ENCODE peak calls at places on chromosome 16, in four cellular contexts. U is K562, D is keratinocyte, N is IMR-90. W is an unnamed sample.

GRCh38 chr16:12084436-12084835 is 107.9 kb downstream of the SNX29 start:
- DNase-seq in U (no peak), D (no peak), N (no peak), W (no peak)

GRCh38 chr16:72066747-72067146 is 3.7 kb downstream of the HPR start:
- DNase-seq in U (peak; percentile 48), D (no peak), N (peak; percentile 64), W (peak; percentile 39)

GRCh38 chr16:17205279-17206139 is 265.3 kb downstream of the XYLT1 start:
- DNase-seq in U (no peak), D (no peak), N (peak; percentile 87), W (no peak)

GRCh38 chr16:85557976-85558589 is 55.0 kb upstream of the GSE1 start:
- DNase-seq in U (no peak), D (no peak), N (no peak), W (no peak)

GRCh38 chr16:3215601-3216262 is 19.2 kb downstream of the ZNF200 start:
- DNase-seq in U (no peak), D (no peak), N (no peak), W (no peak)

GRCh38 chr16:74778646-74779045 is 4.0 kb upstream of the FA2H start:
- DNase-seq in U (no peak), D (no peak), N (no peak), W (no peak)

GRCh38 chr16:1129106-1129960 is 23.6 kb upstream of the CACNA1H start:
- DNase-seq in U (no peak), D (no peak), N (no peak), W (no peak)

GRCh38 chr16:89057738-89058137 is 35.9 kb upstream of the ACSF3 start:
- DNase-seq in U (no peak), D (no peak), N (no peak), W (no peak)

GRCh38 chr16:81650982-81651562 is 128.0 kb upstream of the PLCG2 start:
- DNase-seq in U (peak; percentile 66), D (no peak), N (no peak), W (no peak)

GRCh38 chr16:53080345-53081031 is 25.7 kb downstream of the CHD9 start:
- DNase-seq in U (no peak), D (peak; percentile 60), N (peak; percentile 89), W (peak; percentile 80)

GRCh38 chr16:27999687-28000086 is 63.8 kb downstream of the GSG1L start:
- DNase-seq in U (peak; percentile 38), D (no peak), N (peak; percentile 12), W (no peak)

GRCh38 chr16:85361441-85362118 is 249.3 kb upstream of the CIBAR2 start:
- DNase-seq in U (peak; percentile 56), D (no peak), N (no peak), W (no peak)

GRCh38 chr16:28975158-28975603 is 603 bp downstream of the SPNS1 start:
- DNase-seq in U (peak; percentile 35), D (no peak), N (no peak), W (no peak)

GRCh38 chr16:58128181-58128631 is 975 bp downstream of the CFAP20 start:
- DNase-seq in U (no peak), D (no peak), N (no peak), W (no peak)

GRCh38 chr16:88468289-88469129 is 15.4 kb downstream of the ZFPM1 start:
- DNase-seq in U (peak; percentile 89), D (no peak), N (peak; percentile 19), W (peak; percentile 16)

GRCh38 chr16:68711421-68712139 is 25.5 kb upstream of the CDH1 start:
- DNase-seq in U (peak; percentile 3), D (no peak), N (no peak), W (no peak)

GRCh38 chr16:17414421-17414820 is 56.3 kb downstream of the XYLT1 start:
- DNase-seq in U (no peak), D (no peak), N (no peak), W (no peak)

GRCh38 chr16:88400186-88400585 is 17.4 kb downstream of the ZNF469 start:
- DNase-seq in U (no peak), D (no peak), N (no peak), W (no peak)

GRCh38 chr16:11604783-11605563 is 18.3 kb upstream of the LITAF start:
- DNase-seq in U (no peak), D (no peak), N (peak; percentile 85), W (peak; percentile 9)

GRCh38 chr16:28063047-28063521 is 430 bp downstream of the GSG1L start:
- DNase-seq in U (no peak), D (no peak), N (peak; percentile 10), W (no peak)

GRCh38 chr16:57998484-57998883 is 2.0 kb downstream of the ZNF319 start:
- DNase-seq in U (no peak), D (peak; percentile 38), N (no peak), W (no peak)

GRCh38 chr16:54287758-54288591 is 1.4 kb upstream of the IRX3 start:
- DNase-seq in U (no peak), D (no peak), N (no peak), W (no peak)

GRCh38 chr16:4676826-4677225 is 16.5 kb upstream of the NUDT16L1 start:
- DNase-seq in U (no peak), D (no peak), N (no peak), W (no peak)

GRCh38 chr16:16067127-16067526 is 117.7 kb downstream of the ABCC1 start:
- DNase-seq in U (no peak), D (no peak), N (peak; percentile 54), W (no peak)

GRCh38 chr16:7628981-7629380 is 296.3 kb downstream of the RBFOX1 start:
- DNase-seq in U (no peak), D (no peak), N (no peak), W (no peak)

GRCh38 chr16:2008631-2009301 is 855 bp downstream of the ZNF598 start:
- DNase-seq in U (peak; percentile 46), D (no peak), N (peak; percentile 44), W (peak; percentile 36)

GRCh38 chr16:86479419-86479818 is 30.9 kb upstream of the FOXF1 start:
- DNase-seq in U (no peak), D (no peak), N (peak; percentile 64), W (no peak)

GRCh38 chr16:2473999-2474876 is 689 bp upstream of the TBC1D24 start:
- DNase-seq in U (peak; percentile 60), D (no peak), N (peak; percentile 27), W (peak; percentile 44)

GRCh38 chr16:75254359-75254837 is 3.0 kb upstream of the BCAR1 start:
- DNase-seq in U (no peak), D (peak; percentile 92), N (peak; percentile 88), W (peak; percentile 67)

GRCh38 chr16:14399397-14400284 is 230.4 kb downstream of the PARN start:
- DNase-seq in U (no peak), D (no peak), N (peak; percentile 62), W (peak; percentile 34)
- H3K4me3 ChIP-seq in U (no peak overlapping the region), D (peak overlapping the region; percentile 45), N (no peak overlapping the region), W (no peak overlapping the region)

GRCh38 chr16:50956637-50957036 is 194.4 kb downstream of the SALL1 start:
- DNase-seq in U (no peak), D (no peak), N (no peak), W (no peak)
- H2AFZ ChIP-seq in U (no peak overlapping the region), D (no peak overlapping the region), N (no peak overlapping the region), W (no peak overlapping the region)

GRCh38 chr16:30785126-30786106 is 1.6 kb downstream of the ZNF629 start:
- DNase-seq in U (no peak), D (no peak), N (no peak), W (no peak)

GRCh38 chr16:30787613-30788378 is 791 bp upstream of the ZNF629 start:
- DNase-seq in U (no peak), D (no peak), N (no peak), W (peak; percentile 21)

GRCh38 chr16:30784215-30784614 is 2.8 kb downstream of the ZNF629 start:
- DNase-seq in U (no peak), D (no peak), N (no peak), W (no peak)

GRCh38 chr16:30786115-30786935 is 680 bp downstream of the ZNF629 start:
- DNase-seq in U (peak; percentile 85), D (no peak), N (peak; percentile 62), W (peak; percentile 52)

GRCh38 chr16:30786936-30787612 is at the start of gene ZNF629:
- DNase-seq in U (peak; percentile 85), D (no peak), N (peak; percentile 57), W (peak; percentile 45)
- H3K9me1 ChIP-seq in U (no peaks in the 10 kb centered on the region), D (no peaks in the 10 kb centered on the region), N (peaks cover 6% of the 10 kb centered on the region), W (no peaks in the 10 kb centered on the region)

GRCh38 chr16:70661918-70662641 is 15.7 kb downstream of the IL34 start:
- DNase-seq in U (no peak), D (no peak), N (no peak), W (no peak)

GRCh38 chr16:70664325-70665112 is 18.2 kb downstream of the IL34 start:
- DNase-seq in U (no peak), D (no peak), N (no peak), W (no peak)

GRCh38 chr16:70663524-70664324 is 17.4 kb downstream of the IL34 start:
- DNase-seq in U (no peak), D (no peak), N (no peak), W (no peak)

GRCh38 chr16:70661534-70661917 is 15.2 kb downstream of the IL34 start:
- DNase-seq in U (no peak), D (no peak), N (no peak), W (no peak)

DNA sequence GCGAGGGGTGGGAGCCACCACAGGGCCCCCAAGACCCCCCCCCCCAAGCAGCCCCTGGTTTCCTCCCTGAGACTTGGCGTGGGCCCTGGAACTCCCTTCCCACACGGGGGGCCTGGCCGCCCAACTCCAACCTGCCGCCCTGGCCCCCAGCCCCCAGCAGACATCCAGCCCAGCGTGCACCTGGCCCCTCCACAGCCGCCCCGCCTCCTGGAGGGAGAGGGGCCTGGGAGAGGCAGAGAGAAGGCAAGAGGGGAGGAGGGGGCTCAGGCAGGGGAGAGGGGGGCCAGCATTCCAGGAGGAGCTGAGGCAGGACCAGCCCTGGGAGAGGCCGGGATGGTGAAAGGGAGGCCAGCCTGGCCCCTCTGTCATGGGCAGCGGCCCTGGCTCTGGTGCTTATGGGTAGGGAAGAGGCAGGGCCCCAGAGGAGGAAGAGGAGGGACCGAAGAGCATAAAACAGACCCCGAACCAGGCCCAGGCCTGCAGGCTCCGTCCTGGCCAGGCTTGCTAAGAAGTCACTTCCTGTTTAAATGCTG is 16.7 kb downstream of the IL34 start:
- DNase-seq in U (no peak), D (no peak), N (no peak), W (no peak)
- H3K4me3 ChIP-seq in U (no peak overlapping the region), D (no peak overlapping the region), N (no peak overlapping the region), W (no peak overlapping the region)

GRCh38 chr16:18932243-18932997 is 6.2 kb upstream of the SMG1 start:
- DNase-seq in U (no peak), D (no peak), N (peak; percentile 43), W (no peak)
- H2AFZ ChIP-seq in U (peak overlapping the region; percentile 41), D (no peak overlapping the region), N (no peak overlapping the region), W (no peak overlapping the region)

DNA sequence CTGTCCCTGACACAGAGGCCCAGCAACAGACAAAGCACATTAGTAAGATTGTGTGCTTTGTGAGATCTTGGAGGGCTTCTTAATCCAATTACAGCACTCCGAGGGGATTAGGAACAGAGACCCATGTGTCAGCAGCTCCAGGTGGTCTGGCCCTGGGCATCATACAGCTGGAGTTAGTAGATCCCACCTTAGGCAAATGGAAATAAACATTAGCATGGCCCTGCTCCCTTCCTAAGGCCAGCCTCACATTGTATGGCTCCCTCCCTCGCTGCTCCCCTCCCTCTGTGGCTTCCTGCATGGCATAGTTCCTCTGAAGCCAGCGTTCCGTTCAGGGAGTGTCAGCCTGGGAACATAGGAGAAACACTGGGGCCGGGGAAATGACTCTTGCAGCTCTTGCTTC is 132.6 kb upstream of the HSBP1 start:
- DNase-seq in U (no peak), D (no peak), N (peak; percentile 7), W (peak; percentile 11)
- H3K9me1 ChIP-seq in U (no peaks in the 10 kb centered on the region), D (no peaks in the 10 kb centered on the region), N (peaks cover 1% of the 10 kb centered on the region), W (no peaks in the 10 kb centered on the region)

GRCh38 chr16:66352304-66352703 is 14.2 kb upstream of the CDH5 start:
- DNase-seq in U (no peak), D (no peak), N (no peak), W (no peak)
- H3K4me3 ChIP-seq in U (no peak overlapping the region), D (no peak overlapping the region), N (no peak overlapping the region), W (no peak overlapping the region)